ENCODE peak calls at places on chromosomes 6 and 20, in eight cellular contexts. V, S, G, W, O, K, R and I are unnamed samples.

GRCh38 chr6:156167289-156168076 is 609.7 kb upstream of the ARID1B start:
- DNase-seq in V (no peak), S (no peak), G (no peak), W (no peak), O (peak; percentile 10), K (peak; percentile 77), R (no peak), I (no peak)

GRCh38 chr6:2708456-2708855 is 42.3 kb downstream of the MYLK4 start:
- DNase-seq in V (no peak), S (no peak), G (no peak), W (no peak), O (no peak), K (no peak), R (no peak), I (no peak)

GRCh38 chr6:110881929-110882629 is 7.5 kb downstream of the AMD1 start:
- DNase-seq in V (no peak), S (no peak), G (no peak), W (no peak), O (no peak), K (no peak), R (no peak), I (no peak)

GRCh38 chr6:42627674-42628073 is 63.8 kb downstream of the UBR2 start:
- DNase-seq in V (no peak), S (no peak), G (no peak), W (no peak), O (no peak), K (no peak), R (no peak), I (no peak)

GRCh38 chr20:25984933-25985332 is 288.3 kb upstream of the ZNF337 start:
- DNase-seq in V (no peak), S (peak; percentile 85), G (no peak), W (peak; percentile 25), O (peak; percentile 26), K (peak; percentile 78), R (no peak), I (peak; percentile 90)

GRCh38 chr6:28353981-28354676 is 4.4 kb downstream of the ZKSCAN3 start:
- DNase-seq in V (no peak), S (peak; percentile 54), G (no peak), W (no peak), O (peak; percentile 82), K (peak; percentile 89), R (no peak), I (no peak)

GRCh38 chr6:130223508-130223907 is 757 bp upstream of the SAMD3 start:
- DNase-seq in V (no peak), S (no peak), G (no peak), W (peak; percentile 37), O (peak; percentile 36), K (no peak), R (no peak), I (no peak)

GRCh38 chr6:83976037-83976755 is 57.4 kb upstream of the MRAP2 start:
- DNase-seq in V (no peak), S (no peak), G (no peak), W (no peak), O (no peak), K (no peak), R (no peak), I (no peak)

GRCh38 chr6:11992086-11992485 is 20.0 kb upstream of the HIVEP1 start:
- DNase-seq in V (no peak), S (no peak), G (no peak), W (no peak), O (no peak), K (no peak), R (no peak), I (no peak)

GRCh38 chr20:50670126-50670862 is 21.0 kb downstream of the RIPOR3 start:
- DNase-seq in V (no peak), S (no peak), G (no peak), W (no peak), O (no peak), K (no peak), R (no peak), I (no peak)

GRCh38 chr20:36214684-36215256 is 21.5 kb upstream of the AAR2 start:
- DNase-seq in V (no peak), S (no peak), G (no peak), W (no peak), O (no peak), K (no peak), R (peak; percentile 71), I (no peak)

GRCh38 chr6:116190550-116190949 is 63.3 kb downstream of the TSPYL4 start:
- DNase-seq in V (no peak), S (no peak), G (no peak), W (no peak), O (no peak), K (no peak), R (no peak), I (no peak)

GRCh38 chr6:40251609-40252008 is 317.3 kb upstream of the MOCS1 start:
- DNase-seq in V (no peak), S (peak; percentile 60), G (no peak), W (no peak), O (peak; percentile 8), K (no peak), R (no peak), I (no peak)

GRCh38 chr20:40939667-40940066 is 89.0 kb upstream of the TOP1 start:
- DNase-seq in V (no peak), S (no peak), G (no peak), W (no peak), O (no peak), K (no peak), R (no peak), I (no peak)

GRCh38 chr20:45061244-45061643 is 39.7 kb downstream of the KCNS1 start:
- DNase-seq in V (no peak), S (no peak), G (no peak), W (no peak), O (no peak), K (no peak), R (no peak), I (no peak)

GRCh38 chr6:132736239-132736638 is 21.5 kb downstream of the VNN2 start:
- DNase-seq in V (no peak), S (no peak), G (no peak), W (no peak), O (no peak), K (no peak), R (no peak), I (no peak)

GRCh38 chr6:106997392-106998257 is 23.1 kb upstream of the CD24 start:
- DNase-seq in V (peak; percentile 18), S (peak; percentile 61), G (peak; percentile 12), W (peak; percentile 26), O (peak; percentile 63), K (no peak), R (peak; percentile 81), I (peak; percentile 62)

GRCh38 chr20:7094438-7094997 is 327.0 kb downstream of the BMP2 start:
- DNase-seq in V (peak; percentile 7), S (peak; percentile 56), G (no peak), W (no peak), O (peak; percentile 41), K (no peak), R (peak; percentile 74), I (peak; percentile 18)

GRCh38 chr20:51341581-51341980 is 200.9 kb downstream of the NFATC2 start:
- DNase-seq in V (no peak), S (no peak), G (no peak), W (no peak), O (no peak), K (peak; percentile 45), R (no peak), I (no peak)

GRCh38 chr6:125102901-125103300 is 50.7 kb upstream of the TPD52L1 start:
- DNase-seq in V (no peak), S (no peak), G (no peak), W (no peak), O (no peak), K (no peak), R (no peak), I (no peak)

GRCh38 chr6:149094934-149095341 is 222.6 kb upstream of the TAB2 start:
- DNase-seq in V (no peak), S (no peak), G (no peak), W (no peak), O (no peak), K (no peak), R (no peak), I (no peak)

GRCh38 chr6:170434114-170434820 is 118.8 kb downstream of the PSMB1 start:
- DNase-seq in V (no peak), S (no peak), G (no peak), W (no peak), O (no peak), K (no peak), R (peak; percentile 33), I (no peak)

GRCh38 chr6:31887173-31887572 is 8.4 kb upstream of the SLC44A4 start:
- DNase-seq in V (no peak), S (no peak), G (no peak), W (no peak), O (no peak), K (no peak), R (no peak), I (no peak)

GRCh38 chr20:1266167-1266973 is at the start of gene SNPH:
- DNase-seq in V (peak; percentile 65), S (peak; percentile 61), G (peak; percentile 49), W (peak; percentile 75), O (peak; percentile 81), K (peak; percentile 91), R (peak; percentile 79), I (peak; percentile 73)

GRCh38 chr6:146357578-146358340 is 185.9 kb upstream of the RAB32 start:
- DNase-seq in V (no peak), S (no peak), G (no peak), W (no peak), O (no peak), K (no peak), R (no peak), I (no peak)

GRCh38 chr20:16580127-16580526 is 6.9 kb upstream of the KIF16B start:
- DNase-seq in V (no peak), S (peak; percentile 29), G (no peak), W (no peak), O (no peak), K (no peak), R (peak; percentile 73), I (no peak)

GRCh38 chr6:169966312-169967181 is 215.1 kb downstream of the ERMARD start:
- DNase-seq in V (no peak), S (no peak), G (no peak), W (no peak), O (peak; percentile 6), K (peak; percentile 58), R (no peak), I (no peak)

GRCh38 chr6:93418113-93418447 is 1.3 kb downstream of the EPHA7 start:
- DNase-seq in V (no peak), S (peak; percentile 37), G (no peak), W (no peak), O (no peak), K (no peak), R (no peak), I (no peak)